ENCODE peak calls at places on chromosomes 2 and 18, in ten cellular contexts. T, O, Z, J, K, S, F, G, Y and A are unnamed samples.
A peak's percentile ranks its signal among the peaks of the same experiment; 100 is the strongest.

GRCh38 chr2:97728091-97728596 is 14.8 kb downstream of the ZAP70 start:
- DNase-seq in T (no peak), O (no peak), Z (no peak), J (no peak), K (no peak), S (no peak), F (peak; percentile 77), G (peak; percentile 70), Y (peak; percentile 87), A (no peak)

GRCh38 chr18:74714796-74715195 is 117.1 kb downstream of the ZNF407 start:
- DNase-seq in T (no peak), O (no peak), Z (no peak), J (no peak), K (no peak), S (peak; percentile 28), F (no peak), G (no peak), Y (no peak), A (no peak)

GRCh38 chr2:159131882-159132281 is 154.6 kb downstream of the WDSUB1 start:
- DNase-seq in T (no peak), O (peak; percentile 99), Z (peak; percentile 76), J (peak; percentile 97), K (no peak), S (no peak), F (peak; percentile 93), G (peak; percentile 55), Y (peak; percentile 89), A (peak; percentile 98)

GRCh38 chr2:226797289-226797988 is 2.2 kb downstream of the IRS1 start:
- DNase-seq in T (no peak), O (no peak), Z (no peak), J (peak; percentile 75), K (no peak), S (no peak), F (peak; percentile 86), G (peak; percentile 84), Y (peak; percentile 96), A (no peak)

GRCh38 chr2:239227661-239228371 is 173.0 kb downstream of the HDAC4 start:
- DNase-seq in T (no peak), O (peak; percentile 54), Z (no peak), J (peak; percentile 52), K (no peak), S (no peak), F (peak; percentile 53), G (no peak), Y (no peak), A (peak; percentile 33)

GRCh38 chr2:100285691-100286090 is 36.6 kb downstream of the LONRF2 start:
- DNase-seq in T (no peak), O (peak; percentile 93), Z (no peak), J (peak; percentile 83), K (no peak), S (no peak), F (peak; percentile 51), G (peak; percentile 47), Y (no peak), A (peak; percentile 92)

GRCh38 chr18:55452123-55452611 is 135.8 kb downstream of the TCF4 start:
- DNase-seq in T (no peak), O (peak; percentile 36), Z (no peak), J (no peak), K (no peak), S (no peak), F (peak; percentile 47), G (no peak), Y (peak; percentile 34), A (peak; percentile 35)

GRCh38 chr2:109259671-109260070 is 130.7 kb downstream of the SH3RF3 start:
- DNase-seq in T (no peak), O (no peak), Z (no peak), J (no peak), K (no peak), S (no peak), F (no peak), G (no peak), Y (no peak), A (no peak)

GRCh38 chr2:107936427-107937359 is 49.6 kb upstream of the SLC5A7 start:
- DNase-seq in T (no peak), O (no peak), Z (peak; percentile 37), J (no peak), K (peak; percentile 30), S (peak; percentile 58), F (peak; percentile 31), G (peak; percentile 44), Y (peak; percentile 48), A (no peak)

GRCh38 chr2:72917138-72917874 is at the start of gene EMX1:
- DNase-seq in T (peak; percentile 56), O (no peak), Z (peak; percentile 74), J (no peak), K (peak; percentile 88), S (peak; percentile 91), F (peak; percentile 46), G (peak; percentile 71), Y (peak; percentile 90), A (no peak)

GRCh38 chr2:43222472-43223146 is 3.8 kb downstream of the ZFP36L2 start:
- DNase-seq in T (no peak), O (peak; percentile 63), Z (no peak), J (peak; percentile 41), K (peak; percentile 28), S (no peak), F (peak; percentile 55), G (peak; percentile 30), Y (peak; percentile 79), A (peak; percentile 52)
- H3K4me1 ChIP-seq in T (peaks cover 48% of the 10 kb centered on the region), O (peaks cover 19% of the 10 kb centered on the region), Z (peaks cover 30% of the 10 kb centered on the region), J (peaks cover 21% of the 10 kb centered on the region), K (peaks cover 11% of the 10 kb centered on the region), S (peaks cover 45% of the 10 kb centered on the region), F (peaks cover 37% of the 10 kb centered on the region), G (peaks cover 45% of the 10 kb centered on the region), Y (peaks cover 56% of the 10 kb centered on the region), A (peaks cover 51% of the 10 kb centered on the region)

GRCh38 chr2:216169087-216169486 is 59.9 kb downstream of the XRCC5 start:
- DNase-seq in T (no peak), O (no peak), Z (no peak), J (no peak), K (no peak), S (no peak), F (no peak), G (no peak), Y (no peak), A (no peak)

GRCh38 chr2:216171043-216171442 is 61.9 kb downstream of the XRCC5 start:
- DNase-seq in T (no peak), O (no peak), Z (no peak), J (no peak), K (no peak), S (no peak), F (no peak), G (no peak), Y (no peak), A (no peak)

GRCh38 chr2:216172493-216172892 is 63.3 kb downstream of the XRCC5 start:
- DNase-seq in T (no peak), O (no peak), Z (no peak), J (no peak), K (no peak), S (no peak), F (no peak), G (no peak), Y (no peak), A (no peak)

DNA sequence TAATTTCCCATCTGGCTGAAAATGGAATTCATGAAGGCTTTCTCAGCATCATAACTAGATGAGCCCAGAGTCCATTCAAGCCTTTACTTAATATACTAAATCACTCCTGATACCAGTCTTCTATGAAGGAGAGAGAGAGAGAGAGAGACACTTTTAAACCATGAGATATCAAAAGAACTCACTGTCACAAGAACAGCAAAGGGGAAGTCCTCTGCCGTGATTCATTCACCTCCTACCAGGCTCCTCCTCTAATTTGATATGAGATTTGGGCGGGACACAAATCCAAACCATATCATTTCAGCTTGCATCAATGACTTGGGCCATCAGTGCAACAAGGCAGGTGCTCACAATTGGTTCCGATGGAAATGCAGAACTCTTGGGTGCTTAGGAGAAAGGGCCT is 61.2 kb downstream of the XRCC5 start:
- DNase-seq in T (no peak), O (no peak), Z (no peak), J (no peak), K (no peak), S (no peak), F (no peak), G (no peak), Y (no peak), A (no peak)
- H3K36me3 ChIP-seq in T (peaks cover 25% of the 10 kb centered on the region), O (peaks cover 5% of the 10 kb centered on the region), Z (peaks cover 34% of the 10 kb centered on the region), J (peaks cover 28% of the 10 kb centered on the region), K (peaks cover 13% of the 10 kb centered on the region), S (peaks cover 31% of the 10 kb centered on the region), F (peaks cover 60% of the 10 kb centered on the region), G (peaks cover 83% of the 10 kb centered on the region), Y (peaks cover 59% of the 10 kb centered on the region), A (peaks cover 43% of the 10 kb centered on the region)

DNA sequence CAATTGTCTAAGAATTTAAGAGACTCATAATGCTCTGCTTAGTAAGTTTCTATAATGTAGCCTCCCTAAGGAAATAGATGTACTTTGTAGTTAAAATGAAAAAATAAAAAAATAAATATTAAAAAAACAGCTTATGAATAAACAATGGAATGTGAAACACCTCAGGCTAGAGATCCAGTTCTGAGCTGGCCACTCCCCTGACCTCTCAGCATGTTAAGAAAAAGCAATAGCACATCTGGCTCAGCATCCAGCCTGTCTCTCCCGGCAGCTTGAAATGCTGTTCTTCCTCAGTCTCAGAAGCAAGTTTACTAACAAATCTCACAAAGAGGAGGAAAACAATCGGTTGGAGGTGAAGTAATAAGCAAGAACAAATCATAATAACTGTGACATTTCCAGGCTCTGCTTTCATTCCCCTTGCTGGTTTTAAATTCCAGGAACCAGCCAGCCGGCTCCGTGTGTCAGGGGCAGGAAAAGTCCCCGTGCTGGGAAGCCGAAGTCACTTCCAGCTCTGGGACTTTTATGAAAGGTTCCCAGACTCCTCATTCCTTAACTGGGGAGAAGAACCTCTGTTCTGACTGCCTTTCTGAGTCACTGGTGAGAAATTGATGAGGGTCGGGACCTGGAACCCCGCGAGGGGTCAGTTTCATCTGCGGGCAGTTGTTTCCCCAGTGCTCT is 133.9 kb upstream of the ARL4C start:
- DNase-seq in T (peak; percentile 63), O (peak; percentile 55), Z (peak; percentile 62), J (peak; percentile 43), K (no peak), S (peak; percentile 32), F (peak; percentile 12), G (no peak), Y (no peak), A (peak; percentile 35)
- H2AFZ ChIP-seq in T (no peak overlapping the region), O (no peak overlapping the region), Z (no peak overlapping the region), J (peak overlapping the region; percentile 6), K (no peak overlapping the region), S (peak overlapping the region; percentile 60), F (no peak overlapping the region), G (no peak overlapping the region), Y (no peak overlapping the region), A (no peak overlapping the region)

DNA sequence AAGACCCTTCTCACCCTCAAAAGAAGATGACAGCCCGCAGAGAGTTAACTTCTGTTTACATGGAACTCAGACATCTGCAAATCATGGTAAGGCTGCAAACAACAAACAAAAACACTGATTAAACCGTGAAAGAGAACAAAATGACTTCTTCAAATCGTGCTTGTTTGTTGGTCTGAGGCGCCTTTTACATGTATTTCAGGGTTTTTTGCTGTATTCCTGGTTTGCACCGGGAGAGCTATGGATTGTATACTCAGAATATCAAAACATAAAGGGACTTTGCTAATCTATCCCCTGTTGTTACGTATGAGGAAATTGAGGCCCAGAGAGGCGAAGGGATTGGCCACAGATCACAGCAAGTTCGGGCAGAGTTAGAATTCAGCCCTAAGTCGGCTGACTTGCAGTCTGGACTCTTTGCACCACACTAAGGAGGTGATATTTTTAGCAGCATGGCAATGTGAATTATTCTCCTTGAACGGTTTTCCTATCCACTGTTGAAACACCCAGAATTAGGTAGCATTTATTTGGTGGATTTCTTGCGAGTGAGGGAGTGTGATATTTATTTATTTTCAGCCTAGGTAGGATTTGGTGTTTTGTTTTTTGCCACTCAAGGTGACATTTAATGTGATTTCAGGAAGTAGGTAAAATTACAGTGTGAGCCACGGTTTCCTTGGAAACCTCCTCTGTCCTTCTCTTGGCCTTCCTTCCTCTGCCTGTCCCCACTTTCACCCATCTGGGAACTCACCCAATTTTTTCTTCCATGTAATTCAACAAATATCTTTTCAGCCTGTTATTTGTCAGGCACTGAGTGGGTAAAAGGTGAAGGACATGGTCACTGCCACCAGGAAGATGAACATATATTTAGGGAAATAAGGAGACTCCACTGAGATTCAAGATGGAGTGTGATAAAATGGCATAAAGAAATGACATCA is 980 bp upstream of the PDE6D start:
- DNase-seq in T (no peak), O (peak; percentile 64), Z (peak; percentile 36), J (peak; percentile 42), K (peak; percentile 37), S (peak; percentile 29), F (peak; percentile 67), G (peak; percentile 30), Y (peak; percentile 63), A (peak; percentile 53)
- H3K4me1 ChIP-seq in T (peaks cover 22% of the 10 kb centered on the region), O (no peaks in the 10 kb centered on the region), Z (peaks cover 6% of the 10 kb centered on the region), J (peaks cover 9% of the 10 kb centered on the region), K (peaks cover 22% of the 10 kb centered on the region), S (peaks cover 16% of the 10 kb centered on the region), F (peaks cover 11% of the 10 kb centered on the region), G (peaks cover 25% of the 10 kb centered on the region), Y (peaks cover 19% of the 10 kb centered on the region), A (peaks cover 15% of the 10 kb centered on the region)